ENCODE peak calls at places on chromosome 12, in five cellular contexts. S is nephron progenitor cell; H is CD8-positive, alpha-beta memory T cell; E is stimulated activated CD8-positive, alpha-beta memory T cell treated with anti-CD3 and anti-CD28 coated beads, Interleukin-2, amount 100 ng/mL, for 1 hour; A is T-helper 1 cell. Y is an unnamed sample.

GRCh38 chr12:119666226-119666808 is 1.6 kb upstream of the PRKAB1 start:
- DNase-seq in S (no peak), E (no peak), A (no peak), H (no peak), Y (no peak)

GRCh38 chr12:25497021-25497420 is 56.1 kb downstream of the LMNTD1 start:
- DNase-seq in E (no peak), A (no peak), H (no peak), S (no peak), Y (no peak)

GRCh38 chr12:94731733-94732360 is 81.5 kb upstream of the TMCC3 start:
- DNase-seq in S (no peak), H (no peak), E (no peak), A (no peak), Y (peak)

GRCh38 chr12:65879878-65880277 is 55.6 kb downstream of the HMGA2 start:
- DNase-seq in H (no peak), S (no peak), A (no peak), E (no peak), Y (peak)

GRCh38 chr12:122841544-122842321 is 6.5 kb downstream of the HIP1R start:
- DNase-seq in H (no peak), S (no peak), E (no peak), A (no peak), Y (no peak)

GRCh38 chr12:69252033-69252432 is 12.7 kb downstream of the CPSF6 start:
- DNase-seq in E (no peak), A (no peak), H (no peak), S (no peak), Y (no peak)

GRCh38 chr12:74539261-74539660 is 1.6 kb downstream of the ATXN7L3B start:
- DNase-seq in E (no peak), A (no peak), H (no peak), S (no peak), Y (no peak)

GRCh38 chr12:68612675-68613074 is 2.0 kb downstream of the RAP1B start:
- DNase-seq in S (no peak), H (peak), A (no peak), E (no peak), Y (peak)

GRCh38 chr12:31732926-31733548 is 4.2 kb upstream of the AMN1 start:
- DNase-seq in S (no peak), H (no peak), E (no peak), A (no peak), Y (peak)

GRCh38 chr12:120709976-120710804 is at the start of gene UNC119B:
- DNase-seq in S (peak), E (peak), A (peak), H (peak), Y (peak)

GRCh38 chr12:109452489-109452888 is 24.6 kb downstream of the KCTD10 start:
- DNase-seq in S (no peak), A (no peak), H (no peak), E (no peak), Y (no peak)

GRCh38 chr12:118655588-118655987 is 279.2 kb downstream of the SUDS3 start:
- DNase-seq in A (no peak), H (no peak), E (no peak), S (no peak), Y (no peak)

GRCh38 chr12:47574252-47575021 is 131.4 kb downstream of the RPAP3 start:
- DNase-seq in E (no peak), S (no peak), A (no peak), H (no peak), Y (no peak)

GRCh38 chr12:110079477-110080400 is 31.4 kb upstream of the C12orf76 start:
- DNase-seq in H (peak), A (peak), E (peak), S (no peak), Y (peak)

GRCh38 chr12:108854453-108855283 is 2.7 kb downstream of the SSH1 start:
- DNase-seq in H (no peak), E (no peak), A (no peak), S (no peak), Y (peak)

GRCh38 chr12:4031703-4032291 is 158.6 kb upstream of the PARP11 start:
- DNase-seq in E (no peak), H (no peak), A (no peak), S (no peak), Y (peak)

GRCh38 chr12:121124402-121125109 is 8.1 kb upstream of the P2RX7 start:
- DNase-seq in E (no peak), A (no peak), S (no peak), H (no peak), Y (peak)

GRCh38 chr12:45585522-45586230 is 143.8 kb upstream of the ARID2 start:
- DNase-seq in A (no peak), H (no peak), S (no peak), E (no peak), Y (no peak)

GRCh38 chr12:40016960-40017359 is 88.9 kb downstream of the SLC2A13 start:
- DNase-seq in H (no peak), E (no peak), A (no peak), S (no peak), Y (no peak)

GRCh38 chr12:25423355-25423754 is 129.7 kb downstream of the LMNTD1 start:
- DNase-seq in S (no peak), H (no peak), E (no peak), A (no peak), Y (no peak)

GRCh38 chr12:117280019-117280680 is 81.3 kb downstream of the NOS1 start:
- DNase-seq in E (no peak), S (no peak), H (no peak), A (no peak), Y (no peak)

GRCh38 chr12:21675096-21675495 is 17.5 kb upstream of the LDHB start:
- DNase-seq in E (no peak), H (no peak), A (no peak), S (no peak), Y (no peak)

GRCh38 chr12:100672075-100672592 is 98.7 kb downstream of the GAS2L3 start:
- DNase-seq in H (no peak), A (no peak), E (no peak), S (peak), Y (peak)

GRCh38 chr12:83805873-83806272 is 1106.7 kb downstream of the SLC6A15 start:
- DNase-seq in S (no peak), A (no peak), E (no peak), H (no peak), Y (no peak)

GRCh38 chr12:116962197-116962596 is 51.4 kb downstream of the FBXW8 start:
- DNase-seq in S (no peak), E (no peak), H (no peak), A (no peak), Y (no peak)